ENCODE peak calls at places on chromosomes 11 and 22, in eight cellular contexts. One of them, this sample, is unnamed.

GRCh38 chr11:121478226-121478894 is 25.6 kb upstream of the SORL1-AS1 start:
- DNase-seq in uterus: no peak
- DNase-seq in breast epithelium: no peak
- DNase-seq in GM12865: no peak
- DNase-seq in ovary: no peak
- DNase-seq in A549: no peak
- DNase-seq in HFF-Myc: no peak
- DNase-seq in sigmoid colon: no peak
- DNase-seq in this sample: no peak

GRCh38 chr11:85823816-85824215 is 12.9 kb upstream of the SYTL2 start:
- DNase-seq in A549: no peak
- DNase-seq in breast epithelium: no peak
- DNase-seq in uterus: no peak
- DNase-seq in sigmoid colon: no peak
- DNase-seq in ovary: no peak
- DNase-seq in HFF-Myc: no peak
- DNase-seq in GM12865: peak; percentile 8
- DNase-seq in this sample: no peak

GRCh38 chr11:77201991-77202841 is 74.2 kb downstream of the MYO7A start:
- DNase-seq in GM12865: no peak
- DNase-seq in A549: no peak
- DNase-seq in breast epithelium: no peak
- DNase-seq in uterus: no peak
- DNase-seq in ovary: no peak
- DNase-seq in sigmoid colon: peak; percentile 45
- DNase-seq in HFF-Myc: no peak
- DNase-seq in this sample: no peak

GRCh38 chr11:60899021-60899936 is 7.1 kb downstream of the PRPF19 start:
- DNase-seq in HFF-Myc: peak; percentile 58
- DNase-seq in sigmoid colon: peak; percentile 64
- DNase-seq in uterus: peak; percentile 34
- DNase-seq in GM12865: peak; percentile 54
- DNase-seq in A549: peak; percentile 81
- DNase-seq in ovary: no peak
- DNase-seq in breast epithelium: no peak
- DNase-seq in this sample: peak; percentile 51

GRCh38 chr22:39994046-39994565 is 648 bp upstream of the FAM83F start:
- DNase-seq in uterus: no peak
- DNase-seq in HFF-Myc: no peak
- DNase-seq in A549: no peak
- DNase-seq in sigmoid colon: no peak
- DNase-seq in ovary: no peak
- DNase-seq in breast epithelium: no peak
- DNase-seq in GM12865: no peak
- DNase-seq in this sample: no peak

GRCh38 chr11:114162719-114163123 is 103.2 kb downstream of the ZBTB16 start:
- DNase-seq in breast epithelium: peak; percentile 97
- DNase-seq in uterus: peak; percentile 98
- DNase-seq in HFF-Myc: peak; percentile 95
- DNase-seq in sigmoid colon: peak; percentile 99
- DNase-seq in A549: peak; percentile 57
- DNase-seq in GM12865: no peak
- DNase-seq in ovary: peak; percentile 91
- DNase-seq in this sample: no peak

GRCh38 chr11:65502274-65502851 is 3.5 kb downstream of the MALAT1 start:
- DNase-seq in uterus: no peak
- DNase-seq in breast epithelium: no peak
- DNase-seq in sigmoid colon: no peak
- DNase-seq in GM12865: no peak
- DNase-seq in HFF-Myc: peak; percentile 20
- DNase-seq in A549: peak; percentile 63
- DNase-seq in ovary: no peak
- DNase-seq in this sample: no peak

GRCh38 chr11:67146516-67147226 is 27.6 kb downstream of the KDM2A start:
- DNase-seq in uterus: no peak
- DNase-seq in breast epithelium: no peak
- DNase-seq in ovary: no peak
- DNase-seq in GM12865: no peak
- DNase-seq in A549: no peak
- DNase-seq in HFF-Myc: no peak
- DNase-seq in sigmoid colon: no peak
- DNase-seq in this sample: no peak

GRCh38 chr11:34988294-34989255 is 72.2 kb downstream of the PDHX start:
- DNase-seq in HFF-Myc: no peak
- DNase-seq in breast epithelium: no peak
- DNase-seq in A549: no peak
- DNase-seq in ovary: no peak
- DNase-seq in uterus: no peak
- DNase-seq in sigmoid colon: no peak
- DNase-seq in GM12865: peak; percentile 25
- DNase-seq in this sample: peak; percentile 20

GRCh38 chr11:123560001-123560400 is 94.4 kb downstream of the SCN3B start:
- DNase-seq in A549: no peak
- DNase-seq in GM12865: no peak
- DNase-seq in breast epithelium: no peak
- DNase-seq in sigmoid colon: peak; percentile 78
- DNase-seq in ovary: peak; percentile 76
- DNase-seq in HFF-Myc: no peak
- DNase-seq in uterus: peak; percentile 45
- DNase-seq in this sample: peak; percentile 63

GRCh38 chr11:123562829-123563228 is 91.6 kb downstream of the SCN3B start:
- DNase-seq in GM12865: no peak
- DNase-seq in sigmoid colon: no peak
- DNase-seq in uterus: no peak
- DNase-seq in HFF-Myc: no peak
- DNase-seq in breast epithelium: no peak
- DNase-seq in A549: no peak
- DNase-seq in ovary: no peak
- DNase-seq in this sample: no peak

GRCh38 chr11:123561046-123561781 is 93.2 kb downstream of the SCN3B start:
- DNase-seq in uterus: peak; percentile 65
- DNase-seq in sigmoid colon: no peak
- DNase-seq in GM12865: no peak
- DNase-seq in breast epithelium: peak; percentile 40
- DNase-seq in ovary: peak; percentile 77
- DNase-seq in A549: no peak
- DNase-seq in HFF-Myc: no peak
- DNase-seq in this sample: no peak

GRCh38 chr11:123564225-123564624 is 90.2 kb downstream of the SCN3B start:
- DNase-seq in ovary: no peak
- DNase-seq in uterus: no peak
- DNase-seq in GM12865: no peak
- DNase-seq in HFF-Myc: no peak
- DNase-seq in sigmoid colon: no peak
- DNase-seq in A549: no peak
- DNase-seq in breast epithelium: no peak
- DNase-seq in this sample: no peak

DNA sequence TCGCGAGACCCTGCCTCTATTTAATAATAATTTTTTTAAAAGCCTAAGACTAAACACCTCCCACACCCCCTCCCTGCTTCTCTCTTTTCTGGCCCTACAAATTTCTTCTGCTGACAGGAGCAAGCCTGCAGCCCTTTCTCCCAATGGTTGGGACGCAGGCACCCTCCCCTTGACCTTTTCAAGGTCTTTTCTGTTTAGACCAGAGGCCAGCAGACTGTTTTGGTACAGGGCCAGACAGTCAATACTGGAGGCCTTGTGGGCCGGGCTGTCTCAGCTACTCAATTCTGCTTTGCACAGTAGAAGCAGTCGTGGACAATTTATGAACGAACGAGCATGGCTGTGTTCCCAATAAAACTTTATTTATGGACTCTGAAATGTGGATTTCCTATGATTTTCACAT is 92.3 kb downstream of the SCN3B start:
- DNase-seq in uterus: no peak
- DNase-seq in HFF-Myc: no peak
- DNase-seq in A549: no peak
- DNase-seq in sigmoid colon: no peak
- DNase-seq in ovary: peak; percentile 53
- DNase-seq in GM12865: no peak
- DNase-seq in breast epithelium: no peak
- DNase-seq in this sample: no peak
- TF ChIP-seq CTCF in uterus: no peak
- TF ChIP-seq CTCF in HFF-Myc: no peak
- TF ChIP-seq CTCF in A549: no peak
- TF ChIP-seq CTCF in sigmoid colon: no peak
- TF ChIP-seq CTCF in ovary: no peak
- TF ChIP-seq CTCF in GM12865: no peak
- TF ChIP-seq CTCF in breast epithelium: no peak
- TF ChIP-seq CTCF in this sample: no peak

GRCh38 chr11:33741806-33742205 is 5.6 kb upstream of the CD59 start:
- DNase-seq in HFF-Myc: no peak
- DNase-seq in breast epithelium: no peak
- DNase-seq in sigmoid colon: no peak
- DNase-seq in ovary: no peak
- DNase-seq in uterus: no peak
- DNase-seq in GM12865: no peak
- DNase-seq in A549: no peak
- DNase-seq in this sample: no peak

GRCh38 chr11:33743291-33743690 is 7.1 kb upstream of the CD59 start:
- DNase-seq in sigmoid colon: no peak
- DNase-seq in uterus: no peak
- DNase-seq in ovary: no peak
- DNase-seq in HFF-Myc: no peak
- DNase-seq in GM12865: no peak
- DNase-seq in A549: no peak
- DNase-seq in breast epithelium: no peak
- DNase-seq in this sample: no peak

GRCh38 chr11:33747969-33748368 is 11.7 kb upstream of the CD59 start:
- DNase-seq in ovary: no peak
- DNase-seq in A549: no peak
- DNase-seq in uterus: no peak
- DNase-seq in breast epithelium: no peak
- DNase-seq in GM12865: no peak
- DNase-seq in HFF-Myc: no peak
- DNase-seq in sigmoid colon: no peak
- DNase-seq in this sample: no peak

GRCh38 chr11:33737362-33737821 is 1.2 kb upstream of the CD59 start:
- DNase-seq in ovary: no peak
- DNase-seq in GM12865: no peak
- DNase-seq in sigmoid colon: no peak
- DNase-seq in breast epithelium: no peak
- DNase-seq in uterus: no peak
- DNase-seq in HFF-Myc: no peak
- DNase-seq in A549: no peak
- DNase-seq in this sample: no peak

GRCh38 chr11:33742249-33742851 is 6.1 kb upstream of the CD59 start:
- DNase-seq in uterus: no peak
- DNase-seq in breast epithelium: no peak
- DNase-seq in sigmoid colon: no peak
- DNase-seq in A549: no peak
- DNase-seq in HFF-Myc: no peak
- DNase-seq in ovary: no peak
- DNase-seq in GM12865: peak; percentile 42
- DNase-seq in this sample: no peak
- TF ChIP-seq CTCF in uterus: peak; percentile 43
- TF ChIP-seq CTCF in breast epithelium: no peak
- TF ChIP-seq CTCF in sigmoid colon: peak; percentile 35
- TF ChIP-seq CTCF in A549: peak; percentile 77
- TF ChIP-seq CTCF in HFF-Myc: peak; percentile 9
- TF ChIP-seq CTCF in ovary: no peak
- TF ChIP-seq CTCF in GM12865: no peak
- TF ChIP-seq CTCF in this sample: peak; percentile 15

GRCh38 chr22:19967850-19968449 is 26.3 kb upstream of the TXNRD2 start:
- DNase-seq in breast epithelium: no peak
- DNase-seq in HFF-Myc: no peak
- DNase-seq in A549: no peak
- DNase-seq in uterus: no peak
- DNase-seq in ovary: no peak
- DNase-seq in GM12865: no peak
- DNase-seq in sigmoid colon: no peak
- DNase-seq in this sample: no peak

GRCh38 chr22:19964701-19965386 is 23.2 kb upstream of the TXNRD2 start:
- DNase-seq in HFF-Myc: no peak
- DNase-seq in GM12865: no peak
- DNase-seq in breast epithelium: no peak
- DNase-seq in ovary: no peak
- DNase-seq in sigmoid colon: no peak
- DNase-seq in uterus: no peak
- DNase-seq in A549: no peak
- DNase-seq in this sample: no peak

GRCh38 chr22:19963863-19964642 is 22.4 kb upstream of the TXNRD2 start:
- DNase-seq in breast epithelium: no peak
- DNase-seq in uterus: no peak
- DNase-seq in sigmoid colon: no peak
- DNase-seq in A549: no peak
- DNase-seq in ovary: no peak
- DNase-seq in HFF-Myc: no peak
- DNase-seq in GM12865: no peak
- DNase-seq in this sample: no peak

GRCh38 chr22:19966908-19967750 is 25.5 kb upstream of the TXNRD2 start:
- DNase-seq in breast epithelium: no peak
- DNase-seq in GM12865: no peak
- DNase-seq in HFF-Myc: no peak
- DNase-seq in uterus: no peak
- DNase-seq in sigmoid colon: no peak
- DNase-seq in A549: no peak
- DNase-seq in ovary: no peak
- DNase-seq in this sample: no peak

DNA sequence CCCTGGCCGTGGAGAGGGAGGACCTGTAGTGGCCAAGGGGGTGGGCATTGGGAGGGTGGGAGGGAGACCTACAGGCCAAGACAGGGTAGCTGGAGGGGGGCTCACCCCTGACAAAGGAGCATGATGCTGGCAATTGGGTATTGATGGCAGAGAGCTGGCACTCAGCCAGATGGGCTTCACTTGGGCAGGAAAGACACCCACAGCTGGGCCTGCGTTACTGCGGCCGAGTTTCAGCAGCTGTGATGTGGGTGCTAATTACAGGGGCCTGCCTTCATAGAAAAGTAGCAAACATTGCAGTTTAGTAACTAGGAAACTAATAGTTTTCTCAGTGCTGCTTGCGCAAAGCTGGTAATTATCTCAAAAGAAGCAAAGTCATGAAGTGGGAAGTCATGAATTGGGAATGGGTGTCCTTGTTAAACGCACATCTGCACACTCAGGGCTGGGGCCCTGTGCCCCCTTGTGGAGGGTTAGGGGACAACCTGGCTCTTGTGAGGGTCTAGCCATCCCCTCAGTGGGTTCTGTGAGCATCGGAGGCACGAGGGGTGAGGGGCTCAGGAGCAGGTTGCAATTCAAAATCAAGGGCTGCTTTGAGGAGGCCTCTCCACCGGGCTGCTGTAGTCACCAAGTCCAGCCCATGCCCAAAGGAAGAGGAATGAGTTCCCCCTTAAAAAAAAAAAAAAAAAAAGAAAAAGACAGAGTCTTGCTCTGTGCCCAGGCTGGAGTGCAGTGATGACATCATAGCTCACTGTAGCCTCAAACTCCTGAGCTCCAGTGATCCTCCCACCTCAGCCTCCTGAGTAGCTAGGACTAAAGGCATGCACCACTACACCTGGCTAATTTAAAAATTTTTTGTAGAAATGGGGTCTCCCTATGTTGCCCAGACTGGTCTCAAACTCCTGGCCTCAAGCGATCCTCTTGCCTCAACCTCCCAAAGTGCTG is 24.4 kb upstream of the TXNRD2 start:
- DNase-seq in breast epithelium: no peak
- DNase-seq in uterus: no peak
- DNase-seq in ovary: no peak
- DNase-seq in HFF-Myc: no peak
- DNase-seq in GM12865: no peak
- DNase-seq in A549: no peak
- DNase-seq in sigmoid colon: no peak
- DNase-seq in this sample: no peak
- TF ChIP-seq CTCF in breast epithelium: no peak
- TF ChIP-seq CTCF in uterus: no peak
- TF ChIP-seq CTCF in ovary: no peak
- TF ChIP-seq CTCF in HFF-Myc: peak; percentile 57
- TF ChIP-seq CTCF in GM12865: peak; percentile 27
- TF ChIP-seq CTCF in A549: no peak
- TF ChIP-seq CTCF in sigmoid colon: no peak
- TF ChIP-seq CTCF in this sample: peak; percentile 4

GRCh38 chr11:130531061-130531460 is 82.6 kb downstream of the ADAMTS15 start:
- DNase-seq in uterus: no peak
- DNase-seq in ovary: no peak
- DNase-seq in GM12865: no peak
- DNase-seq in sigmoid colon: no peak
- DNase-seq in breast epithelium: no peak
- DNase-seq in HFF-Myc: no peak
- DNase-seq in A549: no peak
- DNase-seq in this sample: no peak
- TF ChIP-seq CTCF in uterus: no peak
- TF ChIP-seq CTCF in ovary: no peak
- TF ChIP-seq CTCF in GM12865: no peak
- TF ChIP-seq CTCF in sigmoid colon: no peak
- TF ChIP-seq CTCF in breast epithelium: no peak
- TF ChIP-seq CTCF in HFF-Myc: no peak
- TF ChIP-seq CTCF in A549: no peak
- TF ChIP-seq CTCF in this sample: no peak